ENCODE peak calls at places on chromosomes 7 and 10, in four cellular contexts. Q is K562, H is HepG2, S is WTC11. R is an unnamed sample.

GRCh38 chr7:50596484-50596883 is 31.3 kb upstream of the DDC start:
- DNase-seq in Q (no peak), S (no peak), H (no peak), R (no peak)

GRCh38 chr10:124864421-124865193 is 63.0 kb downstream of the ABRAXAS2 start:
- DNase-seq in S (no peak), Q (no peak), H (peak; percentile 79), R (no peak)

GRCh38 chr7:95871078-95871848 is 98.9 kb downstream of the DYNC1I1 start:
- DNase-seq in S (peak; percentile 38), H (peak; percentile 43), Q (peak; percentile 51), R (peak; percentile 55)

GRCh38 chr7:135183478-135183877 is 13.0 kb upstream of the CYREN start:
- DNase-seq in H (no peak), S (no peak), Q (no peak), R (no peak)

GRCh38 chr7:82851126-82851525 is 311.6 kb downstream of the PCLO start:
- DNase-seq in S (no peak), Q (no peak), H (no peak), R (no peak)

GRCh38 chr10:109114578-109114977 is 808.7 kb downstream of the XPNPEP1 start:
- DNase-seq in S (no peak), H (no peak), Q (no peak), R (no peak)

GRCh38 chr10:43396928-43397624 is 11.9 kb downstream of the HNRNPF start:
- DNase-seq in H (peak; percentile 92), Q (peak; percentile 91), S (peak; percentile 83), R (peak; percentile 95)

GRCh38 chr7:75842836-75843446 is 29.3 kb upstream of the CCL24 start:
- DNase-seq in S (no peak), Q (peak; percentile 61), H (peak; percentile 33), R (peak; percentile 72)

GRCh38 chr7:29424984-29425309 is 138.7 kb upstream of the PRR15 start:
- DNase-seq in H (no peak), Q (no peak), S (no peak), R (no peak)

GRCh38 chr10:27746364-27747095 is 911 bp upstream of the MKX start:
- DNase-seq in Q (no peak), S (peak; percentile 16), H (no peak), R (peak; percentile 15)

GRCh38 chr10:113454341-113455061 is 98.4 kb upstream of the HABP2 start:
- DNase-seq in Q (peak; percentile 41), H (peak; percentile 5), S (peak; percentile 84), R (peak; percentile 65)

GRCh38 chr10:78567680-78568453 is 500.9 kb upstream of the ZMIZ1 start:
- DNase-seq in S (no peak), Q (no peak), H (peak; percentile 35), R (no peak)

GRCh38 chr7:55019329-55019690 is 493 bp downstream of the EGFR start:
- DNase-seq in H (no peak), Q (no peak), S (peak; percentile 67), R (peak; percentile 43)

GRCh38 chr7:142503036-142503435 is 245.2 kb upstream of the PRSS58 start:
- DNase-seq in H (no peak), S (no peak), Q (no peak), R (no peak)

GRCh38 chr7:132904209-132904608 is 177.7 kb downstream of the CHCHD3 start:
- DNase-seq in H (no peak), Q (no peak), S (no peak), R (no peak)

GRCh38 chr10:71948496-71949067 is 15.6 kb upstream of the CHST3 start:
- DNase-seq in S (no peak), H (peak; percentile 21), Q (no peak), R (no peak)

GRCh38 chr10:68224810-68225209 is 7.1 kb downstream of the ATOH7 start:
- DNase-seq in Q (no peak), H (no peak), S (no peak), R (no peak)

GRCh38 chr7:110442386-110442837 is 648.5 kb upstream of the LRRN3 start:
- DNase-seq in H (peak; percentile 49), Q (peak; percentile 19), S (peak; percentile 75), R (peak; percentile 19)

GRCh38 chr7:1852781-1853618 is 182.9 kb downstream of the ELFN1 start:
- DNase-seq in Q (no peak), S (peak; percentile 9), H (no peak), R (no peak)

GRCh38 chr10:8998751-8999150 is 944.3 kb downstream of the GATA3 start:
- DNase-seq in S (no peak), H (no peak), Q (no peak), R (no peak)

GRCh38 chr10:95388539-95388938 is 97.7 kb upstream of the PDLIM1 start:
- DNase-seq in S (no peak), Q (no peak), H (peak; percentile 91), R (no peak)

GRCh38 chr10:103540722-103541121 is 47.2 kb downstream of the NEURL1 start:
- DNase-seq in Q (no peak), H (no peak), S (peak; percentile 8), R (peak; percentile 45)

GRCh38 chr10:103543617-103544525 is 50.4 kb downstream of the NEURL1 start:
- DNase-seq in H (no peak), S (no peak), Q (no peak), R (no peak)

GRCh38 chr10:103544657-103545310 is 51.3 kb downstream of the NEURL1 start:
- DNase-seq in S (no peak), Q (no peak), H (no peak), R (no peak)

GRCh38 chr10:103545366-103545765 is 51.9 kb downstream of the NEURL1 start:
- DNase-seq in Q (no peak), S (no peak), H (no peak), R (no peak)

GRCh38 chr10:103542764-103543616 is 49.5 kb downstream of the NEURL1 start:
- DNase-seq in H (peak; percentile 14), S (peak; percentile 45), Q (peak; percentile 32), R (peak; percentile 48)
- TF ChIP-seq NR3C1 in H (no peak), S (no peak), Q (no peak), R (no peak)

GRCh38 chr10:89699581-89700064 is 1.8 kb upstream of the KIF20B start:
- DNase-seq in S (no peak), Q (no peak), H (peak; percentile 95), R (no peak)
- TF ChIP-seq NR3C1 in S (no peak), Q (no peak), H (no peak), R (no peak)

GRCh38 chr7:118311121-118311803 is 86.8 kb downstream of the ANKRD7 start:
- DNase-seq in S (no peak), H (no peak), Q (no peak), R (no peak)
- TF ChIP-seq NR3C1 in S (no peak), H (no peak), Q (no peak), R (no peak)

DNA sequence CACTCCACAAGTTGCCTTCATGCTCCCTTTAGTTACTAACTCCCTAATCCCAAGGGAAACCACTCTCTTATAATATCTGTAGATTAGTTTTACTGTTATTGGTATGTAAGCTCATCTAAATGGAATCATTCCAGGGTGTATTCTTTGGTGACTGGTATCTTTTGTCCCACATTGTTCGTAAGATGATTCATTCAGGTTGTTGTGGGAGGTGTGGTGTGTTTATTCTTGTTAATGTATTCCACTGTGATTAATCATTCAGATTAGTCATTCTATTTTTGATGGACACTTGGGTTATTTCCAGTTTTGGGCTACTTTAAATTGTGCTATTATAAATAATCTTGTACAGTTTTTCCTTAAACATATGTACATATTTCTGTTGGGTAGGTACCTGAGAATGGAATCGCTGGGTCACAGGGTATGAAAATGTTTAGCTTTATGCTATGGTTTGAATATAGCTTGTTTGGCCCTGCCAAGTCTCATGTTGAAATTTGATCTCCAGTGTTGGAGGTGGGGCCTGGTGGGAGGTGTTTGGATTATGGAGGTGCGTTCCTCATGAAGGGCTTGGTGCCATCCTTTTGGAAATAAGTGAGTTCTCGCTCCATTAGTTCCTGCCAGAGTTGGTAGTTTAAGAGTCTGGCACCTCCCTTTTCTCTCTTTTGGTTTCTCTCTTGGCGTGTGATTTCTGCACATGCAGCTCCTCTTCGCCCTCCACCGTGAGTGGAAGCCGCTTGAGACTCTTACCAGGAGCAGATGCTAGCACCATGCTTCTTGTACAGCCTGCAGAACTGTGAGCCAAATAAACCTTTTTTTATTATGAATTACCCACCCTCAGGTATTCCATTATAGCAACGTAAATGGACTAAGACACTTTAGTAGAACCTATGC is 13.8 kb downstream of the BTRC start:
- DNase-seq in Q (peak; percentile 28), H (no peak), S (no peak), R (peak; percentile 71)
- TF ChIP-seq NR3C1 in Q (no peak), H (no peak), S (no peak), R (no peak)

GRCh38 chr7:13241416-13241815 is 554.0 kb downstream of the ARL4A start:
- DNase-seq in S (no peak), Q (no peak), H (no peak), R (no peak)

GRCh38 chr7:13235961-13236360 is 548.5 kb downstream of the ARL4A start:
- DNase-seq in H (no peak), Q (no peak), S (no peak), R (no peak)

GRCh38 chr7:13240349-13240748 is 552.9 kb downstream of the ARL4A start:
- DNase-seq in H (no peak), S (no peak), Q (no peak), R (peak; percentile 76)
- TF ChIP-seq NR3C1 in H (no peak), S (no peak), Q (no peak), R (no peak)

GRCh38 chr7:128831178-128831993 is 1.2 kb downstream of the FLNC start:
- DNase-seq in S (peak; percentile 55), H (no peak), Q (peak; percentile 93), R (no peak)
- TF ChIP-seq NR3C1 in S (no peak), H (no peak), Q (no peak), R (no peak)